ENCODE peak calls at places on chromosomes 6 and 20, in ten cellular contexts. One of them, this sample, is unnamed.

GRCh38 chr20:38863024-38863851 is 57.7 kb downstream of the PPP1R16B start:
- DNase-seq in GM23338: no peak
- DNase-seq in pancreas: no peak
- DNase-seq in mucosa of descending colon: peak
- DNase-seq in Peyer's patch: no peak
- DNase-seq in left ventricle myocardium inferior: no peak
- DNase-seq in lower lobe of right lung: no peak
- DNase-seq in WTC11: no peak
- DNase-seq in esophagus squamous epithelium: no peak
- DNase-seq in GM13976: peak
- DNase-seq in this sample: no peak

GRCh38 chr20:1388706-1389483 is 4.0 kb downstream of the FKBP1A start:
- DNase-seq in GM23338: no peak
- DNase-seq in Peyer's patch: no peak
- DNase-seq in WTC11: no peak
- DNase-seq in pancreas: no peak
- DNase-seq in lower lobe of right lung: no peak
- DNase-seq in GM13976: no peak
- DNase-seq in mucosa of descending colon: no peak
- DNase-seq in esophagus squamous epithelium: no peak
- DNase-seq in left ventricle myocardium inferior: no peak
- DNase-seq in this sample: no peak

GRCh38 chr6:46011241-46012085 is 4.2 kb downstream of the CLIC5 start:
- DNase-seq in esophagus squamous epithelium: no peak
- DNase-seq in GM13976: peak
- DNase-seq in WTC11: no peak
- DNase-seq in Peyer's patch: peak
- DNase-seq in GM23338: no peak
- DNase-seq in left ventricle myocardium inferior: peak
- DNase-seq in lower lobe of right lung: no peak
- DNase-seq in pancreas: no peak
- DNase-seq in mucosa of descending colon: peak
- DNase-seq in this sample: no peak

GRCh38 chr6:32047084-32047478 is 8.9 kb downstream of the CYP21A2 start:
- DNase-seq in esophagus squamous epithelium: no peak
- DNase-seq in Peyer's patch: no peak
- DNase-seq in lower lobe of right lung: no peak
- DNase-seq in pancreas: no peak
- DNase-seq in GM13976: no peak
- DNase-seq in GM23338: no peak
- DNase-seq in WTC11: no peak
- DNase-seq in left ventricle myocardium inferior: peak
- DNase-seq in mucosa of descending colon: peak
- DNase-seq in this sample: no peak

GRCh38 chr20:52924411-52925271 is 47.5 kb upstream of the TSHZ2 start:
- DNase-seq in lower lobe of right lung: no peak
- DNase-seq in Peyer's patch: no peak
- DNase-seq in pancreas: no peak
- DNase-seq in mucosa of descending colon: no peak
- DNase-seq in esophagus squamous epithelium: no peak
- DNase-seq in GM23338: no peak
- DNase-seq in left ventricle myocardium inferior: no peak
- DNase-seq in WTC11: no peak
- DNase-seq in GM13976: no peak
- DNase-seq in this sample: no peak

GRCh38 chr6:34120953-34121675 is 24.8 kb downstream of the GRM4 start:
- DNase-seq in WTC11: peak
- DNase-seq in pancreas: no peak
- DNase-seq in GM13976: no peak
- DNase-seq in Peyer's patch: no peak
- DNase-seq in lower lobe of right lung: no peak
- DNase-seq in mucosa of descending colon: no peak
- DNase-seq in GM23338: no peak
- DNase-seq in left ventricle myocardium inferior: no peak
- DNase-seq in esophagus squamous epithelium: no peak
- DNase-seq in this sample: no peak

GRCh38 chr6:147170269-147170668 is 33.9 kb upstream of the STXBP5 start:
- DNase-seq in Peyer's patch: no peak
- DNase-seq in left ventricle myocardium inferior: no peak
- DNase-seq in GM13976: no peak
- DNase-seq in esophagus squamous epithelium: no peak
- DNase-seq in pancreas: no peak
- DNase-seq in lower lobe of right lung: no peak
- DNase-seq in GM23338: no peak
- DNase-seq in mucosa of descending colon: no peak
- DNase-seq in WTC11: no peak
- DNase-seq in this sample: no peak

GRCh38 chr6:56852249-56852606 is 102.7 kb upstream of the BEND6 start:
- DNase-seq in GM23338: no peak
- DNase-seq in left ventricle myocardium inferior: no peak
- DNase-seq in WTC11: no peak
- DNase-seq in lower lobe of right lung: no peak
- DNase-seq in pancreas: no peak
- DNase-seq in GM13976: no peak
- DNase-seq in esophagus squamous epithelium: no peak
- DNase-seq in Peyer's patch: no peak
- DNase-seq in mucosa of descending colon: no peak
- DNase-seq in this sample: no peak

GRCh38 chr6:138572200-138572875 is 73.0 kb upstream of the NHSL1 start:
- DNase-seq in GM23338: peak
- DNase-seq in esophagus squamous epithelium: no peak
- DNase-seq in GM13976: no peak
- DNase-seq in WTC11: peak
- DNase-seq in mucosa of descending colon: peak
- DNase-seq in left ventricle myocardium inferior: peak
- DNase-seq in Peyer's patch: peak
- DNase-seq in pancreas: peak
- DNase-seq in lower lobe of right lung: peak
- DNase-seq in this sample: peak

GRCh38 chr20:56718816-56719215 is 89.7 kb downstream of the TFAP2C start:
- DNase-seq in GM23338: no peak
- DNase-seq in mucosa of descending colon: no peak
- DNase-seq in pancreas: no peak
- DNase-seq in WTC11: no peak
- DNase-seq in Peyer's patch: no peak
- DNase-seq in left ventricle myocardium inferior: no peak
- DNase-seq in GM13976: no peak
- DNase-seq in lower lobe of right lung: no peak
- DNase-seq in esophagus squamous epithelium: no peak
- DNase-seq in this sample: no peak

GRCh38 chr6:90538651-90539050 is 48.2 kb downstream of the MAP3K7 start:
- DNase-seq in left ventricle myocardium inferior: no peak
- DNase-seq in mucosa of descending colon: no peak
- DNase-seq in lower lobe of right lung: no peak
- DNase-seq in GM23338: no peak
- DNase-seq in GM13976: no peak
- DNase-seq in WTC11: no peak
- DNase-seq in Peyer's patch: no peak
- DNase-seq in pancreas: no peak
- DNase-seq in esophagus squamous epithelium: no peak
- DNase-seq in this sample: no peak

GRCh38 chr6:90537027-90537426 is 49.8 kb downstream of the MAP3K7 start:
- DNase-seq in GM13976: no peak
- DNase-seq in lower lobe of right lung: no peak
- DNase-seq in esophagus squamous epithelium: no peak
- DNase-seq in GM23338: no peak
- DNase-seq in left ventricle myocardium inferior: no peak
- DNase-seq in Peyer's patch: no peak
- DNase-seq in pancreas: no peak
- DNase-seq in WTC11: no peak
- DNase-seq in mucosa of descending colon: no peak
- DNase-seq in this sample: no peak

GRCh38 chr6:90541221-90541620 is 45.7 kb downstream of the MAP3K7 start:
- DNase-seq in WTC11: no peak
- DNase-seq in left ventricle myocardium inferior: no peak
- DNase-seq in pancreas: no peak
- DNase-seq in esophagus squamous epithelium: no peak
- DNase-seq in GM23338: no peak
- DNase-seq in lower lobe of right lung: no peak
- DNase-seq in Peyer's patch: no peak
- DNase-seq in mucosa of descending colon: no peak
- DNase-seq in GM13976: no peak
- DNase-seq in this sample: no peak

GRCh38 chr6:90536516-90536915 is 50.4 kb downstream of the MAP3K7 start:
- DNase-seq in Peyer's patch: no peak
- DNase-seq in WTC11: no peak
- DNase-seq in lower lobe of right lung: no peak
- DNase-seq in pancreas: no peak
- DNase-seq in GM23338: no peak
- DNase-seq in left ventricle myocardium inferior: no peak
- DNase-seq in esophagus squamous epithelium: no peak
- DNase-seq in GM13976: no peak
- DNase-seq in mucosa of descending colon: no peak
- DNase-seq in this sample: no peak

GRCh38 chr6:90537723-90538407 is 49.0 kb downstream of the MAP3K7 start:
- DNase-seq in GM13976: no peak
- DNase-seq in esophagus squamous epithelium: no peak
- DNase-seq in Peyer's patch: no peak
- DNase-seq in left ventricle myocardium inferior: no peak
- DNase-seq in WTC11: no peak
- DNase-seq in lower lobe of right lung: no peak
- DNase-seq in mucosa of descending colon: no peak
- DNase-seq in GM23338: no peak
- DNase-seq in pancreas: no peak
- DNase-seq in this sample: no peak
- TF ChIP-seq CTCF in GM13976: no peak
- TF ChIP-seq CTCF in esophagus squamous epithelium: no peak
- TF ChIP-seq CTCF in Peyer's patch: no peak
- TF ChIP-seq CTCF in left ventricle myocardium inferior: no peak
- TF ChIP-seq CTCF in WTC11: no peak
- TF ChIP-seq CTCF in lower lobe of right lung: no peak
- TF ChIP-seq CTCF in mucosa of descending colon: no peak
- TF ChIP-seq CTCF in GM23338: no peak
- TF ChIP-seq CTCF in pancreas: no peak
- TF ChIP-seq CTCF in this sample: no peak

GRCh38 chr20:58026361-58026760 is 202.1 kb downstream of the ANKRD60 start:
- DNase-seq in pancreas: no peak
- DNase-seq in Peyer's patch: no peak
- DNase-seq in esophagus squamous epithelium: no peak
- DNase-seq in GM13976: no peak
- DNase-seq in GM23338: no peak
- DNase-seq in lower lobe of right lung: no peak
- DNase-seq in WTC11: no peak
- DNase-seq in mucosa of descending colon: no peak
- DNase-seq in left ventricle myocardium inferior: no peak
- DNase-seq in this sample: no peak

GRCh38 chr20:58024241-58024721 is 204.2 kb downstream of the ANKRD60 start:
- DNase-seq in Peyer's patch: peak
- DNase-seq in WTC11: no peak
- DNase-seq in left ventricle myocardium inferior: no peak
- DNase-seq in GM13976: no peak
- DNase-seq in esophagus squamous epithelium: no peak
- DNase-seq in lower lobe of right lung: no peak
- DNase-seq in pancreas: no peak
- DNase-seq in mucosa of descending colon: no peak
- DNase-seq in GM23338: no peak
- DNase-seq in this sample: no peak

GRCh38 chr20:58025233-58025632 is 203.2 kb downstream of the ANKRD60 start:
- DNase-seq in esophagus squamous epithelium: no peak
- DNase-seq in GM13976: no peak
- DNase-seq in left ventricle myocardium inferior: peak
- DNase-seq in lower lobe of right lung: no peak
- DNase-seq in WTC11: no peak
- DNase-seq in pancreas: no peak
- DNase-seq in GM23338: no peak
- DNase-seq in mucosa of descending colon: no peak
- DNase-seq in Peyer's patch: no peak
- DNase-seq in this sample: no peak

GRCh38 chr20:58023781-58024180 is 204.7 kb downstream of the ANKRD60 start:
- DNase-seq in pancreas: no peak
- DNase-seq in mucosa of descending colon: no peak
- DNase-seq in left ventricle myocardium inferior: no peak
- DNase-seq in Peyer's patch: no peak
- DNase-seq in lower lobe of right lung: no peak
- DNase-seq in GM13976: no peak
- DNase-seq in esophagus squamous epithelium: no peak
- DNase-seq in GM23338: no peak
- DNase-seq in WTC11: no peak
- DNase-seq in this sample: no peak

DNA sequence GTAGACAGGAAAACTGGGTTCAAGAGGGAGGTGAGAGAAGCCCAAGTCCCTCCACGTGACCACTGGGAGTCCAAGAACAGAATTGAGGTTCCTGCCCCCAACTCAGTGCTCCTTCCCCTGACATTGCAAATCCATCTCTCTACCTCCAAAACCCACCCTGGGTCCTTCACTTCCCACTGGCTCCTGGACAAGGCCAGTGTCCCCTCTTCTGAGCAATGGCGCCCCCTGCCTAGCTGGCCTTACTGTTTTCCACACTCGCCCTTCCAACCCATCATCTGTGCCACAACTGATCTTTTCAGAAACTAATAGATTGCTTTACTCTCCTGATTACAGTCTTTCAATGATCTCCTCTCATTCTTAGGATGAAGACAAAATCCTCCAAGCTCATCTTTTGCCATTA is 200.3 kb downstream of the ANKRD60 start:
- DNase-seq in GM13976: no peak
- DNase-seq in mucosa of descending colon: no peak
- DNase-seq in WTC11: peak
- DNase-seq in lower lobe of right lung: no peak
- DNase-seq in Peyer's patch: no peak
- DNase-seq in esophagus squamous epithelium: no peak
- DNase-seq in GM23338: peak
- DNase-seq in pancreas: no peak
- DNase-seq in left ventricle myocardium inferior: no peak
- DNase-seq in this sample: no peak
- TF ChIP-seq CTCF in GM13976: no peak
- TF ChIP-seq CTCF in mucosa of descending colon: no peak
- TF ChIP-seq CTCF in WTC11: peak
- TF ChIP-seq CTCF in lower lobe of right lung: peak
- TF ChIP-seq CTCF in Peyer's patch: peak
- TF ChIP-seq CTCF in esophagus squamous epithelium: no peak
- TF ChIP-seq CTCF in GM23338: peak
- TF ChIP-seq CTCF in pancreas: no peak
- TF ChIP-seq CTCF in left ventricle myocardium inferior: peak
- TF ChIP-seq CTCF in this sample: no peak

DNA sequence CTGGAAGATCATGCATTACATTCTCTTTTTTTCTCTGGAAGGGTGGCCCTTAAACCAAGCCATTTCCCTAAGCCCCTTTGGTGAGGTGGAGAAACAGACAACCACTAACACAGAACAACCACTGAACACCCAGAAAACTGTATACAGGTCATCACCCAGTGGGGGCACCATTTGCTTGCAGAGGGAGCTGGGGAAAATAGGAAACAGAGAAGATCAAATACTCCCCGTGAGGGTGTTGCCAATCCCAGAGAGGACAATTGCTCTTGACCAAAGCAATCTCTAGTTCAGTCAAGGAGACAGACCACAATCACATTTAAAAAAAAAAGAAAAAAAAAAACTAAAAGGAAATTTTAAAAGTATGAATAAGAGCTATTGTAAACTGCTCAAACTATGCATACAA is 865 bp upstream of the DAAM2 start:
- DNase-seq in lower lobe of right lung: no peak
- DNase-seq in WTC11: no peak
- DNase-seq in esophagus squamous epithelium: no peak
- DNase-seq in mucosa of descending colon: no peak
- DNase-seq in left ventricle myocardium inferior: no peak
- DNase-seq in Peyer's patch: no peak
- DNase-seq in pancreas: no peak
- DNase-seq in GM13976: no peak
- DNase-seq in GM23338: peak
- DNase-seq in this sample: no peak
- TF ChIP-seq CTCF in lower lobe of right lung: no peak
- TF ChIP-seq CTCF in WTC11: no peak
- TF ChIP-seq CTCF in esophagus squamous epithelium: no peak
- TF ChIP-seq CTCF in mucosa of descending colon: no peak
- TF ChIP-seq CTCF in left ventricle myocardium inferior: peak
- TF ChIP-seq CTCF in Peyer's patch: no peak
- TF ChIP-seq CTCF in pancreas: no peak
- TF ChIP-seq CTCF in GM13976: no peak
- TF ChIP-seq CTCF in GM23338: peak
- TF ChIP-seq CTCF in this sample: no peak

GRCh38 chr6:133952815-133953633 is at the start of gene TBPL1:
- DNase-seq in GM13976: peak
- DNase-seq in WTC11: peak
- DNase-seq in left ventricle myocardium inferior: peak
- DNase-seq in pancreas: peak
- DNase-seq in esophagus squamous epithelium: peak
- DNase-seq in lower lobe of right lung: peak
- DNase-seq in Peyer's patch: peak
- DNase-seq in GM23338: peak
- DNase-seq in mucosa of descending colon: peak
- DNase-seq in this sample: peak
- TF ChIP-seq CTCF in GM13976: no peak
- TF ChIP-seq CTCF in WTC11: no peak
- TF ChIP-seq CTCF in left ventricle myocardium inferior: no peak
- TF ChIP-seq CTCF in pancreas: no peak
- TF ChIP-seq CTCF in esophagus squamous epithelium: no peak
- TF ChIP-seq CTCF in lower lobe of right lung: peak
- TF ChIP-seq CTCF in Peyer's patch: no peak
- TF ChIP-seq CTCF in GM23338: no peak
- TF ChIP-seq CTCF in mucosa of descending colon: no peak
- TF ChIP-seq CTCF in this sample: no peak

This sample was measured in mesothelial cell of epicardium.